ENCODE peak calls at places on chromosomes 16 and 17, in ten cellular contexts. K, X, N, B, C, O, I, D, P and G are unnamed samples.

GRCh38 chr17:6706996-6707395 is 6.2 kb downstream of the SLC13A5 start:
- DNase-seq in K (no peak), X (no peak), N (no peak), B (no peak), C (no peak), O (no peak), I (no peak), D (no peak), P (no peak), G (no peak)

GRCh38 chr16:79097781-79098180 is 502.8 kb downstream of the MAF start:
- DNase-seq in K (no peak), X (no peak), N (no peak), B (no peak), C (no peak), O (no peak), I (no peak), D (no peak), P (no peak), G (no peak)

GRCh38 chr16:48318630-48319029 is 66.6 kb downstream of the SIAH1 start:
- DNase-seq in K (no peak), X (no peak), N (no peak), B (no peak), C (no peak), O (no peak), I (no peak), D (no peak), P (no peak), G (no peak)

GRCh38 chr16:58393138-58393504 is 850 bp downstream of the GINS3 start:
- DNase-seq in K (peak), X (no peak), N (no peak), B (no peak), C (no peak), O (peak), I (no peak), D (no peak), P (peak), G (peak)

GRCh38 chr16:89355686-89356085 is 134.7 kb downstream of the ANKRD11 start:
- DNase-seq in K (no peak), X (no peak), N (no peak), B (no peak), C (no peak), O (no peak), I (no peak), D (no peak), P (no peak), G (no peak)

GRCh38 chr17:19002805-19003542 is 1.6 kb downstream of the FAM83G start:
- DNase-seq in K (peak), X (no peak), N (no peak), B (no peak), C (no peak), O (no peak), I (no peak), D (no peak), P (no peak), G (no peak)

GRCh38 chr16:84658690-84659089 is 10.4 kb downstream of the KLHL36 start:
- DNase-seq in K (no peak), X (no peak), N (no peak), B (no peak), C (no peak), O (no peak), I (no peak), D (no peak), P (no peak), G (no peak)

GRCh38 chr17:80760501-80760900 is 215.9 kb downstream of the RPTOR start:
- DNase-seq in K (no peak), X (peak), N (no peak), B (no peak), C (no peak), O (no peak), I (peak), D (no peak), P (no peak), G (peak)

GRCh38 chr17:9676742-9677387 is 31.5 kb downstream of the USP43 start:
- DNase-seq in K (no peak), X (no peak), N (no peak), B (no peak), C (peak), O (no peak), I (no peak), D (no peak), P (no peak), G (peak)

GRCh38 chr16:67244387-67245188 is 2.7 kb downstream of the FHOD1 start:
- DNase-seq in K (no peak), X (peak), N (peak), B (peak), C (peak), O (peak), I (no peak), D (peak), P (no peak), G (no peak)

GRCh38 chr17:47423406-47424295 is 99.9 kb downstream of the EFCAB13 start:
- DNase-seq in K (peak), X (peak), N (no peak), B (no peak), C (no peak), O (peak), I (no peak), D (peak), P (peak), G (peak)

GRCh38 chr16:84585886-84586285 is 32.0 kb downstream of the COTL1 start:
- DNase-seq in K (peak), X (no peak), N (no peak), B (no peak), C (no peak), O (peak), I (no peak), D (no peak), P (no peak), G (no peak)

GRCh38 chr17:81867123-81867951 is 3.8 kb downstream of the ARHGDIA start:
- DNase-seq in K (peak), X (peak), N (no peak), B (no peak), C (no peak), O (peak), I (no peak), D (no peak), P (no peak), G (peak)

GRCh38 chr16:12881771-12882170 is 19.6 kb upstream of the SHISA9 start:
- DNase-seq in K (no peak), X (no peak), N (no peak), B (no peak), C (no peak), O (no peak), I (no peak), D (no peak), P (no peak), G (no peak)

GRCh38 chr16:19879241-19879792 is 5.3 kb downstream of the GPRC5B start:
- DNase-seq in K (peak), X (no peak), N (no peak), B (no peak), C (no peak), O (peak), I (peak), D (no peak), P (no peak), G (no peak)

GRCh38 chr17:70184770-70185169 is 15.4 kb downstream of the KCNJ2 start:
- DNase-seq in K (no peak), X (no peak), N (no peak), B (no peak), C (no peak), O (no peak), I (no peak), D (no peak), P (no peak), G (no peak)

GRCh38 chr16:67409631-67410030 is 6.6 kb downstream of the ZDHHC1 start:
- DNase-seq in K (no peak), X (no peak), N (no peak), B (no peak), C (no peak), O (no peak), I (no peak), D (no peak), P (no peak), G (no peak)

GRCh38 chr17:77322534-77323412 is 182.0 kb downstream of the SEC14L1 start:
- DNase-seq in K (peak), X (peak), N (no peak), B (no peak), C (no peak), O (no peak), I (no peak), D (peak), P (peak), G (peak)

GRCh38 chr17:73983623-73984410 is 219.7 kb upstream of the RPL38 start:
- DNase-seq in K (no peak), X (no peak), N (no peak), B (no peak), C (no peak), O (no peak), I (no peak), D (no peak), P (no peak), G (no peak)

GRCh38 chr16:22008215-22009142 is 568 bp downstream of the MOSMO start:
- DNase-seq in K (peak), X (peak), N (peak), B (no peak), C (peak), O (peak), I (no peak), D (peak), P (peak), G (no peak)

GRCh38 chr17:17395246-17395802 is 81.5 kb upstream of the MED9 start:
- DNase-seq in K (no peak), X (no peak), N (no peak), B (no peak), C (no peak), O (no peak), I (no peak), D (peak), P (no peak), G (no peak)

GRCh38 chr17:76545918-76546555 is 6.2 kb downstream of the PRCD start:
- DNase-seq in K (no peak), X (no peak), N (no peak), B (no peak), C (no peak), O (no peak), I (no peak), D (no peak), P (no peak), G (no peak)

GRCh38 chr17:55053855-55054254 is 85.3 kb downstream of the STXBP4 start:
- DNase-seq in K (no peak), X (no peak), N (no peak), B (no peak), C (no peak), O (no peak), I (no peak), D (no peak), P (no peak), G (peak)

GRCh38 chr16:47777191-47777590 is 316.1 kb downstream of the PHKB start:
- DNase-seq in K (no peak), X (no peak), N (no peak), B (no peak), C (no peak), O (no peak), I (no peak), D (no peak), P (no peak), G (no peak)

GRCh38 chr17:76115138-76115754 is 11.7 kb upstream of the EXOC7 start:
- DNase-seq in K (no peak), X (no peak), N (no peak), B (no peak), C (no peak), O (no peak), I (no peak), D (no peak), P (no peak), G (no peak)

GRCh38 chr16:12324152-12324551 is 347.6 kb downstream of the SNX29 start:
- DNase-seq in K (no peak), X (no peak), N (no peak), B (no peak), C (no peak), O (no peak), I (no peak), D (no peak), P (no peak), G (no peak)

GRCh38 chr17:77160877-77161530 is 20.2 kb downstream of the SEC14L1 start:
- DNase-seq in K (no peak), X (no peak), N (no peak), B (no peak), C (no peak), O (no peak), I (peak), D (no peak), P (no peak), G (no peak)

GRCh38 chr17:412211-413015 is 59.8 kb upstream of the RPH3AL start:
- DNase-seq in K (peak), X (peak), N (peak), B (no peak), C (peak), O (peak), I (peak), D (no peak), P (peak), G (peak)

GRCh38 chr16:49699718-49700117 is 156.2 kb downstream of the ZNF423 start:
- DNase-seq in K (no peak), X (no peak), N (no peak), B (no peak), C (no peak), O (no peak), I (no peak), D (no peak), P (no peak), G (no peak)

GRCh38 chr17:5986644-5987043 is 83.5 kb upstream of the WSCD1 start:
- DNase-seq in K (no peak), X (no peak), N (no peak), B (no peak), C (no peak), O (no peak), I (no peak), D (no peak), P (no peak), G (no peak)

GRCh38 chr17:64687959-64688358 is 25.9 kb upstream of the SMURF2 start:
- DNase-seq in K (no peak), X (no peak), N (no peak), B (no peak), C (no peak), O (no peak), I (no peak), D (no peak), P (no peak), G (no peak)

GRCh38 chr17:77246110-77247047 is 105.6 kb downstream of the SEC14L1 start:
- DNase-seq in K (no peak), X (no peak), N (no peak), B (no peak), C (no peak), O (no peak), I (no peak), D (no peak), P (no peak), G (no peak)